ENCODE peak calls at places on chromosomes 16 and 17, in five cellular contexts. G is MM.1S, H is GM23248, Y is neural progenitor cell, V is endothelial cell of umbilical vein. B is an unnamed sample. For H3K4me1, the result is how much of the 10 kb centered on the place peaks cover.

GRCh38 chr17:47882247-47882646 is 13.8 kb upstream of the SP2 start:
- DNase-seq in H (peak), V (peak), Y (no peak), G (no peak), B (no peak)

GRCh38 chr16:87744750-87745514 is 20.9 kb downstream of the KLHDC4 start:
- DNase-seq in V (no peak), H (no peak), G (no peak), Y (no peak), B (no peak)

GRCh38 chr16:15487336-15488284 is 53.2 kb downstream of the BMERB1 start:
- DNase-seq in H (no peak), V (no peak), G (no peak), Y (no peak), B (no peak)

GRCh38 chr17:65254166-65254565 is 117.0 kb downstream of the RGS9 start:
- DNase-seq in Y (peak), H (peak), G (no peak), V (no peak), B (peak)

GRCh38 chr17:59746849-59747445 is 39.5 kb downstream of the VMP1 start:
- DNase-seq in V (peak), G (peak), H (peak), Y (peak), B (peak)

GRCh38 chr16:80015566-80015965 is 415.0 kb upstream of the MAF start:
- DNase-seq in G (no peak), Y (no peak), V (no peak), H (peak), B (no peak)

GRCh38 chr17:7139400-7139799 is 24.8 kb upstream of the ASGR2 start:
- DNase-seq in G (peak), H (no peak), Y (no peak), V (no peak), B (no peak)

GRCh38 chr17:47265983-47266541 is 12.4 kb downstream of the ITGB3 start:
- DNase-seq in V (peak), G (no peak), H (peak), Y (no peak), B (peak)

GRCh38 chr16:27460663-27461482 is 58.9 kb downstream of the IL21R start:
- DNase-seq in Y (no peak), G (no peak), V (no peak), H (peak), B (no peak)

GRCh38 chr17:81452551-81452950 is 57.3 kb downstream of the BAHCC1 start:
- DNase-seq in V (no peak), H (no peak), Y (no peak), G (no peak), B (no peak)

GRCh38 chr17:8324132-8324531 is 14.1 kb downstream of the ARHGEF15 start:
- DNase-seq in H (no peak), G (no peak), V (no peak), Y (no peak), B (no peak)

GRCh38 chr17:48915459-48916282 is 7.5 kb downstream of the UBE2Z start:
- DNase-seq in G (peak), V (peak), H (peak), Y (no peak), B (peak)

GRCh38 chr16:70715860-70716357 is 30.1 kb upstream of the MTSS2 start:
- DNase-seq in G (no peak), Y (no peak), V (no peak), H (peak), B (peak)

GRCh38 chr17:7313028-7313889 is 1.9 kb downstream of the GPS2 start:
- DNase-seq in H (peak), V (no peak), G (no peak), Y (no peak), B (no peak)

GRCh38 chr17:43337684-43338428 is 60.9 kb upstream of the ARL4D start:
- DNase-seq in H (no peak), Y (no peak), G (no peak), V (no peak), B (no peak)

GRCh38 chr17:82255573-82255972 is 17.9 kb downstream of the CSNK1D start:
- DNase-seq in G (no peak), Y (no peak), H (no peak), V (no peak), B (no peak)

GRCh38 chr16:11816123-11816522 is 19.1 kb upstream of the ZC3H7A start:
- DNase-seq in G (no peak), V (no peak), Y (no peak), H (no peak), B (no peak)

GRCh38 chr16:85613609-85614337 is 651 bp downstream of the GSE1 start:
- DNase-seq in G (no peak), V (no peak), Y (peak), H (peak), B (peak)

GRCh38 chr16:71387045-71387871 is 28.7 kb downstream of the CALB2 start:
- DNase-seq in Y (peak), V (no peak), G (peak), H (no peak), B (no peak)

GRCh38 chr16:89193021-89193575 is 7.2 kb downstream of the SLC22A31 start:
- DNase-seq in V (peak), Y (peak), H (peak), G (peak), B (no peak)

GRCh38 chr17:40355123-40355803 is 9.3 kb downstream of the GJD3 start:
- DNase-seq in Y (peak), H (peak), G (no peak), V (peak), B (peak)

GRCh38 chr17:1592751-1593629 is 30.4 kb upstream of the PITPNA start:
- DNase-seq in H (no peak), G (peak), Y (no peak), V (peak), B (no peak)

GRCh38 chr16:73064996-73065349 is 17.0 kb upstream of the ZFHX3 start:
- DNase-seq in Y (no peak), H (no peak), G (no peak), V (no peak), B (no peak)

GRCh38 chr17:67095803-67096202 is 51.4 kb downstream of the CACNG1 start:
- DNase-seq in H (peak), Y (no peak), G (no peak), V (no peak), B (no peak)

GRCh38 chr17:82257473-82257872 is 16.0 kb downstream of the CSNK1D start:
- DNase-seq in Y (peak), H (peak), G (no peak), V (peak), B (no peak)

DNA sequence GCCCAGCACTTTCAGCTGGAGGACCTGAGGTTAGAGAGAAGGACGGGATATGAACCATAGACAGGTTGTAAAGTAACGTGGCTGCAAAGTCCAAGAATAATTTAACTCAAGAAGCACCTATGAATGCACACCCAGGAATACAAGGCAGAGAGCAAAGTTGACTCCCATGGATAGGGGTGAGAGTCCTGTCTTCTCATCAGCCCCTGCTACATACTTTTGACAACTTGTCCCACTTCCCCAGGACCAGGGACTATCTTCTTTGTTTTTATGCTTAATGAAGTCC is 99.8 kb downstream of the XYLT1 start:
- DNase-seq in H (no peak), Y (no peak), G (no peak), V (no peak), B (no peak)
- H3K4me1 ChIP-seq in H (under half), Y (under half), G (under half), V (under half), B (under half)

DNA sequence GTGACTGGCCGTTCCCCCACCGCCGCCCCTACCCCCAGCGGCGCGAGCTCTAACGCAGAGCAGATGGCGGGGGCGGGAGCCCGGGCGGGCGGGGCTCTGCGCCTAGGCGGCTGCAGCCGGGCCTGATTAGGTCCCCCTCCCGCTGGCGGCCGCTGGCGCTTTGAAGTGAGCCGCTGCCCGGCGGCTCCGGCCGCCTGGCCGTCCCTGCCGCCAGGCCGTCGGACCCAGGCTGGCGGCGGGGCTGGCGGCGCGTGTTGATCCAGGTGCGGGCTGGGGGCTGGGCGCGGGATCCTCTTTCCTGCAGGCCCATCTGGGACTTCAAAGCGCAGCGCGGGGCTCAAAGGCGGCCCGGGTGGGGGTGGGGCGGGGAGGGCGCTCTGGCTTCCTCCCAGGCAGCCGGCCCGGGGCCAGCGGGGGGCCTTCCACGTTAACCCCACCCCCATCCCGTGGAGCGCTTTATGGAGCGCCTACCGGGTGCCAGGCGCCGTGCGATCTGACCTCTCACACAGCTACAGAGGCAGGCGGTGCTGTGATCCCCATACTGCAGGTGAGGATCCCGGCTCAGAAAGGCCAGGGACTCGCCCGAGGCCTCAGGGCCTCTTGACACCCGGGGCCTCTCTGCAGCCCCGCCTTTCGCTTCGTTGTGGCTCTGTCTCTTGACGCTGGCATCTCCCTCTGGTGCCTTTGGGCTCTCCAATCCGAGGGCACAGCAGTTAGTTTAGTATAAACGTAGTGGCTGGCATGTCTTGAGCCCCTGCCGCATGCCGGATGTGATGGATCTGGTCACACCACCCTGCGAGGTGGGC is 80.0 kb upstream of the NKD1 start:
- DNase-seq in G (no peak), V (no peak), Y (peak), H (peak), B (peak)
- H3K4me3 ChIP-seq in G (no peak), V (no peak), Y (peak), H (peak), B (no peak)

GRCh38 chr17:28173071-28173561 is 130.6 kb downstream of the NLK start:
- DNase-seq in H (no peak), V (peak), Y (no peak), G (no peak), B (no peak)
- H3K9ac ChIP-seq in H (no peak), V (peak), Y (no peak), G (no peak), B (no peak)

DNA sequence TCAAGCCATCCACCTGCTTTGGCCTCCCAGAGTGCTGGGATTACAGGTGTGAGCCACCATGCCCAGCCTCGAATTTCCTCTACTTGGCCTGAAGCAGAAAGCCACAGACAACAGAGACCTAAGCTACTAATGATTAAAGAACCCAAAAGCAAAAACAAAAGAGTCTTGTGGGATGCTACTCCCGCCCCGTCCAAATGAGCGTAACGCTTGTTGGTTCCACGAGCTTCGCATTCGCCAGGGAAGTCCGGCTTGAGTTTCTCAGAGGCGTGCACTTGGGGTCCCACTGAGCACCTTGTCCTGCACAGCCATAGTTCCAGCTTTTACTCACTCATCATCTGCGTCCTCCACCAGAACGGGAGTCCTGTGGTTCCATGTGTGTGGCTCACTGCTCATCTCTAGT is 16.0 kb downstream of the CEP295NL start:
- DNase-seq in V (no peak), G (no peak), H (no peak), Y (no peak), B (no peak)
- H3K4me1 ChIP-seq in V (under half), G (under half), H (under half), Y (under half), B (half or more)

DNA sequence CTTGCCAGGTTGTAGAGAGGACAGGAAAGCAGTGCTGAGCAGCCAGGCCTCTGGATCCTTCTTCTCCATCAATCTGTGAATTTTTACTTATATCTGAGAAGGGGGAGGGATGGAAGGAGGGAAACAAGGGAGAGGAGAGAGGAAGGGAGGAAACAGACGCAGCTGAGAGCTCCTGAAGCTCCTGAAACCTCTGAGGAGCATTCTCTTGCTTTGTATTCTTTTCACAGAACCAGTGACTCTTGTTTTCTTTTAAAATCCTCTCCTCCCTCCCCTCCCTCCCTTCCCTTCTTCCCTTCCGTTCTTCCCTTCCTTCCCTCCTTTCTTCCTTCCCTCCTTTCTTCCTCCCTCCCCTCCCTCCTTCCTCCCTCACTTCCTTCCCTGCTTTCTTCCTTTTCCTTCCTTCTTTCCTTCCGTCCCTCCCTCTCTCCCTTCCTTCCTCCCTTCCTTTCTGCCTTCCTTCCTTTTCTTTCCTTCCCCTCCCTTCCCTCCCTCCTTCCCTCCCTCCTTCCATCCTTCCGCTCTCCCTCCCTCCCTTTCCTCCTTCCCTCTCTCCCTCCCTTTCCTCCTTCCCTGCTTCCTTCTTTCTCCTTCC is 60.0 kb upstream of the RBFOX1 start:
- DNase-seq in Y (no peak), G (no peak), V (no peak), H (no peak), B (no peak)
- H3K4me3 ChIP-seq in Y (no peak), G (no peak), V (no peak), H (no peak), B (no peak)

DNA sequence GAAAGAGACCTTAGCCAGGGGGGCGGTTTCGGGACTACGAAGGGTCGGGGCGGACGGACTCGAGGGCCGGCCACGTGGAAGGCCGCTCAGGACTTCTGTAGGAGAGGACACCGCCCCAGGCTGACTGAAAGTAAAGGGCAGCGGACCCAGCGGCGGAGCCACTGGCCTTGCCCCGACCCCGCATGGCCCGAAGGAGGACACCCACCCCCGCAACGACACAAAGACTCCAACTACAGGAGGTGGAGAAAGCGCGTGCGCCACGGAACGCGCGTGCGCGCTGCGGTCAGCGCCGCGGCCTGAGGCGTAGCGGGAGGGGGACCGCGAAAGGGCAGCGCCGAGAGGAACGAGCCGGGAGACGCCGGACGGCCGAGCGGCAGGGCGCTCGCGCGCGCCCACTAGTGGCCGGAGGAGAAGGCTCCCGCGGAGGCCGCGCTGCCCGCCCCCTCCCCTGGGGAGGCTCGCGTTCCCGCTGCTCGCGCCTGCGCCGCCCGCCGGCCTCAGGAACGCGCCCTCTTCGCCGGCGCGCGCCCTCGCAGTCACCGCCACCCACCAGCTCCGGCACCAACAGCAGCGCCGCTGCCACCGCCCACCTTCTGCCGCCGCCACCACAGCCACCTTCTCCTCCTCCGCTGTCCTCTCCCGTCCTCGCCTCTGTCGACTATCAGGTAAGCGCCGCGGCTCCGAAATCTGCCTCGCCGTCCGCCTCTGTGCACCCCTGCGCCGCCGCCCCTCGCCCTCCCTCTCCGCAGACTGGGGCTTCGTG is at the start of gene MAPT:
- DNase-seq in G (peak), V (peak), Y (peak), H (peak), B (peak)
- H3K9ac ChIP-seq in G (peak), V (peak), Y (no peak), H (peak), B (peak)

GRCh38 chr17:45093444-45094110 is 32.5 kb downstream of the NMT1 start:
- DNase-seq in Y (no peak), G (no peak), V (no peak), H (peak), B (no peak)
- H3K4me1 ChIP-seq in Y (under half), G (under half), V (under half), H (under half), B (half or more)

B was measured in adipocyte.